ENCODE peak calls at places on chromosome X, in nine cellular contexts. W is lower leg skin, X is HCT116, Z is suprapubic skin, P is ovary, G is breast epithelium, V is stomach, E is prostate gland, I is tibial nerve. A is an unnamed sample.
A peak's percentile ranks its signal among the peaks of the same experiment; 100 is the strongest.

GRCh38 chrX:19532709-19533108 is 17.4 kb upstream of the MAP3K15 start:
- DNase-seq in I (no peak), Z (no peak), P (no peak), V (no peak), X (no peak), G (no peak), W (no peak), E (no peak), A (no peak)

GRCh38 chrX:109855501-109855900 is 122.4 kb upstream of the ACSL4 start:
- DNase-seq in P (no peak), I (no peak), Z (no peak), X (no peak), V (no peak), G (no peak), E (no peak), W (no peak), A (no peak)

GRCh38 chrX:96611619-96612362 is 72.9 kb upstream of the DIAPH2 start:
- DNase-seq in G (no peak), I (no peak), V (no peak), Z (no peak), E (no peak), W (peak; percentile 19), P (no peak), X (no peak), A (no peak)

GRCh38 chrX:40097492-40098263 is at the start of gene BCOR:
- DNase-seq in V (peak; percentile 77), Z (no peak), G (no peak), P (peak; percentile 77), I (no peak), E (peak; percentile 65), W (peak; percentile 42), X (no peak), A (peak; percentile 34)

GRCh38 chrX:9352683-9353430 is 112.0 kb upstream of the TBL1X start:
- DNase-seq in V (peak; percentile 49), Z (no peak), I (no peak), P (no peak), X (no peak), G (no peak), E (no peak), W (peak; percentile 15), A (peak; percentile 5)

GRCh38 chrX:16185725-16186136 is 18.4 kb downstream of the MAGEB17 start:
- DNase-seq in Z (no peak), E (no peak), V (no peak), I (no peak), W (no peak), X (peak; percentile 54), G (no peak), P (no peak), A (peak; percentile 38)

GRCh38 chrX:37959212-37960021 is 46.9 kb upstream of the SYTL5 start:
- DNase-seq in Z (no peak), V (no peak), G (no peak), P (no peak), X (no peak), W (no peak), E (no peak), I (no peak), A (no peak)

GRCh38 chrX:29911673-29912072 is 303.7 kb upstream of the MAGEB2 start:
- DNase-seq in I (no peak), E (no peak), G (no peak), Z (no peak), X (no peak), V (no peak), P (no peak), W (no peak), A (peak; percentile 2)

GRCh38 chrX:130120746-130121504 is 10.6 kb upstream of the ELF4 start:
- DNase-seq in E (peak; percentile 59), I (peak; percentile 64), G (peak; percentile 44), V (peak; percentile 72), W (peak; percentile 72), X (no peak), P (peak; percentile 86), Z (peak; percentile 80), A (peak; percentile 84)

GRCh38 chrX:107684956-107685385 is 56.7 kb downstream of the PRPS1 start:
- DNase-seq in X (no peak), W (peak; percentile 87), Z (peak; percentile 88), G (peak; percentile 91), P (peak; percentile 77), V (peak; percentile 91), E (peak; percentile 90), I (peak; percentile 63), A (peak; percentile 39)
- TF ChIP-seq POLR2A in X (no peak), W (no peak), Z (no peak), G (no peak), P (no peak), V (no peak), E (peak; percentile 52), I (no peak), A (no peak)

DNA sequence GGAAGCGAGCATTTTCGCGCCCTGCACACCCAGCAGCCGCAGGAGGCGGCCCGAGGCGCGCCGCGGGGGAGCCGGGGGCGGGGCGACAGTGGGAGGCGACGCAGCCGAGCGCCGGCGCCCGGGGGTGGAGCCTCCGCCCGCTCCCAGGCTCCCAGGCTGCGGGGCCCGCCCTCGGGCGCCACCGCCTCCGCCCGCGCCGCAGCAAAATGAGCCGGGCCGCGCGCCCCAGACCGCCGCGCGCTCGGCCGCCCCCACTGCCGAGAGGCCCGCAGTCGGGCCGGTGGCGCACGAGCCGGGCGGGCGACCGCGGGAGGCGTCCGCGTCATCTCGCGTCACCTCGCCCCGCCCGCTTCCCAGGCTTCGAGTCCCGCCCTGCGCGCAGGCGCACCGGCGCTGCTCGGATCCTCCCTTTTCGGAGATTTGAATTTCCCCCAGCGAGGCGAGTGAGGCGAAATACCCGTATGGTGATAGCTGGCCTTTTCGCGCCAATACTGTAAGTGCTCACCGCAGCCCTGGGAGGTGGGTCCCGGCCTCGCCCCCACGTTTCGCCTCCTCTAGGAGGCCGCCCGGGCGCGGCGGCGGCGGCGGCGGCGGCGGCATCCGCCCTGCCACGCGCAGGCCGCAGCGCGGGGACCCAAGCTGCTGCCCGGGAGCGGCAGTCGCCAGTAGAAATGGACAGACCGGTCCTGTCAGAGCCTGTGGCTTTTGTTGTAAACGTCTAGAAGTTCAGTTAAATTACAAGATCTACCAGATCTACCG is at the start of gene TMEM187:
- DNase-seq in G (peak; percentile 78), Z (peak; percentile 92), I (peak; percentile 65), V (peak; percentile 88), P (peak; percentile 93), X (peak; percentile 76), W (peak; percentile 74), E (peak; percentile 73), A (peak; percentile 89)
- TF ChIP-seq POLR2A in G (peak; percentile 26), Z (peak; percentile 73), I (peak; percentile 63), V (no peak), P (peak; percentile 78), X (peak; percentile 46), W (no peak), E (peak; percentile 58), A (no peak)

DNA sequence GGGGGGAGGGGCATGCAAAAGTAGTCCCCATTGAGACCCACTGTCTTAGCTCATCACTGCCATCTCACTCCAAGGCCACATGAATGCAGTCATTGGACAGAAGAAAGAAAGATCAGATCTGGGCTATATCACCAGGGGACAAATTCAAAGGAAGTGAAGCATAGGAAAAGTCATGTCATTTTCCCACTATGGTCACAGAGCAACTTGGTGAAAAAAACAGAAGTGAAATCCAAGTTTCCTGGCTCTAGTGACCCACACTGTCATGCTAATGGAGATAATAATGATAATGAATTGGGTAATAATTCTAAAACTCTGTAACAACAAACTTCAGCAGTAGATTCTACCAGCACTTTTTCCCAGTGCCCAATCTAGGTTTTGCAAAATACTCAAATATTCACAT is 9.9 kb downstream of the LHFPL1 start:
- DNase-seq in G (no peak), P (no peak), V (no peak), X (no peak), W (no peak), I (no peak), Z (no peak), E (no peak), A (no peak)
- TF ChIP-seq POLR2A in G (no peak), P (no peak), V (no peak), X (no peak), W (no peak), I (no peak), Z (no peak), E (no peak), A (no peak)

GRCh38 chrX:132219343-132219768 is at the start of gene RAP2C:
- DNase-seq in X (peak; percentile 53), W (peak; percentile 61), I (peak; percentile 63), V (peak; percentile 76), Z (peak; percentile 79), P (peak; percentile 61), G (peak; percentile 65), E (peak; percentile 63), A (peak; percentile 75)
- TF ChIP-seq POLR2A in X (no peak), W (no peak), I (no peak), V (no peak), Z (no peak), P (peak; percentile 18), G (no peak), E (no peak), A (no peak)

GRCh38 chrX:68992998-68993397 is 164.2 kb downstream of the EFNB1 start:
- DNase-seq in G (no peak), V (no peak), X (no peak), W (no peak), P (no peak), E (no peak), I (no peak), Z (peak; percentile 25), A (no peak)

GRCh38 chrX:68989865-68990606 is 161.2 kb downstream of the EFNB1 start:
- DNase-seq in V (peak; percentile 59), P (peak; percentile 63), X (no peak), W (no peak), I (no peak), G (no peak), E (no peak), Z (no peak), A (no peak)

GRCh38 chrX:68990948-68991347 is 162.1 kb downstream of the EFNB1 start:
- DNase-seq in V (no peak), W (no peak), E (no peak), G (no peak), P (no peak), X (no peak), I (no peak), Z (no peak), A (no peak)

GRCh38 chrX:68989456-68989855 is 160.6 kb downstream of the EFNB1 start:
- DNase-seq in I (no peak), G (no peak), P (no peak), W (no peak), X (no peak), E (no peak), Z (no peak), V (no peak), A (no peak)

GRCh38 chrX:68991691-68992345 is 163.0 kb downstream of the EFNB1 start:
- DNase-seq in V (no peak), P (no peak), I (no peak), X (no peak), G (no peak), W (no peak), E (no peak), Z (no peak), A (no peak)
- TF ChIP-seq POLR2A in V (no peak), P (no peak), I (no peak), X (no peak), G (no peak), W (no peak), E (no peak), Z (no peak), A (no peak)

DNA sequence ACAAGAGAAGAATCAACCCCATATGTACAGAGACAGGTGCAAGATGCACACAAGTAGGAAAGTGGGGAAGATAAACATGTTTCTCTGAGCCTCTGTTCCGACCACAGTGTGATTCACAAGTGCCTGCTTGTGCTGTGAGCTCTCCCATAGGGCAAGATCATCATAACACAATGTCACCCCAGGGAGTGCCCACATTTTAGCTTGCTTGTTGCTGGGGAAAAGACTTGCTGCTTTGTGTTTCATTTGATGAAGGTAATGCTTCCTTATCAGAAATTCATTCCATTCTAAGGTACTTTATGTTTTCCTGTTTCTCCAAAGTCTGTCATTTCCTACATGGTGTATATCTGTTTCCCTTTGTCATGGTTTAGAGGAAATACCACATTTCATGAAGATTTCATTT is 304.5 kb upstream of the DIPK2B start:
- DNase-seq in V (no peak), E (no peak), I (no peak), G (no peak), Z (no peak), P (no peak), W (no peak), X (no peak), A (peak; percentile 31)
- TF ChIP-seq POLR2A in V (no peak), E (no peak), I (no peak), G (no peak), Z (no peak), P (no peak), W (no peak), X (no peak), A (no peak)

A was measured in A549.